ENCODE peak calls at places on chromosomes 13 and 19, in nine cellular contexts. Y is ascending aorta; A is fibroblast of the aortic adventitia; K is mucosa of descending colon; X is A549; O is fibroblast of lung; M is esophagus squamous epithelium; V is right lobe of liver; H is CD8-positive, alpha-beta T cell. B is an unnamed sample.

GRCh38 chr13:112952759-112953541 is 16.1 kb upstream of the MCF2L start:
- DNase-seq in O (no peak), A (no peak), V (peak; percentile 76), H (no peak), K (no peak), Y (no peak), X (no peak), M (no peak), B (no peak)

GRCh38 chr13:21616205-21616604 is 12.2 kb upstream of the MICU2 start:
- DNase-seq in K (no peak), A (no peak), M (no peak), O (no peak), V (no peak), H (no peak), X (no peak), Y (no peak), B (no peak)

GRCh38 chr19:12596927-12597548 is 13.6 kb downstream of the ZNF490 start:
- DNase-seq in O (no peak), M (no peak), H (no peak), K (no peak), Y (no peak), V (peak; percentile 89), X (no peak), A (no peak), B (no peak)

GRCh38 chr19:5360003-5360820 is 19.6 kb upstream of the PTPRS start:
- DNase-seq in K (no peak), X (no peak), M (no peak), A (no peak), O (peak; percentile 64), H (no peak), Y (no peak), V (no peak), B (no peak)

GRCh38 chr13:51858433-51859247 is 3.1 kb upstream of the CCDC70 start:
- DNase-seq in O (no peak), M (no peak), Y (no peak), H (no peak), X (peak; percentile 14), A (no peak), V (no peak), K (no peak), B (no peak)

GRCh38 chr19:43372462-43372861 is 19.0 kb downstream of the CD177 start:
- DNase-seq in H (no peak), K (no peak), X (no peak), V (no peak), Y (no peak), M (no peak), A (no peak), O (peak; percentile 6), B (no peak)

GRCh38 chr13:34863360-34864135 is 78.5 kb upstream of the NBEA start:
- DNase-seq in H (no peak), Y (no peak), K (no peak), O (peak; percentile 95), M (no peak), X (peak; percentile 48), A (peak; percentile 53), V (no peak), B (no peak)

GRCh38 chr19:22609630-22610029 is 24.5 kb upstream of the ZNF492 start:
- DNase-seq in X (no peak), V (no peak), Y (peak; percentile 35), M (no peak), H (no peak), O (no peak), K (no peak), A (no peak), B (no peak)

GRCh38 chr13:113216165-113217056 is 7.0 kb downstream of the CUL4A start:
- DNase-seq in Y (peak; percentile 56), M (no peak), A (peak; percentile 73), K (no peak), H (no peak), V (no peak), O (peak; percentile 84), X (no peak), B (no peak)

GRCh38 chr13:50577806-50578205 is 265.7 kb downstream of the DLEU7 start:
- DNase-seq in V (no peak), A (no peak), M (no peak), X (no peak), O (no peak), Y (no peak), H (no peak), K (no peak), B (no peak)

GRCh38 chr13:50576156-50576555 is 267.3 kb downstream of the DLEU7 start:
- DNase-seq in X (no peak), O (no peak), Y (no peak), M (no peak), K (peak; percentile 80), A (no peak), V (peak; percentile 82), H (no peak), B (no peak)

GRCh38 chr13:50584856-50585580 is 258.5 kb downstream of the DLEU7 start:
- DNase-seq in Y (no peak), K (no peak), M (no peak), V (no peak), A (no peak), O (no peak), X (no peak), H (no peak), B (no peak)

GRCh38 chr13:50581586-50582196 is 261.8 kb downstream of the DLEU7 start:
- DNase-seq in Y (no peak), O (no peak), X (no peak), A (no peak), K (no peak), H (no peak), V (no peak), M (no peak), B (no peak)

GRCh38 chr13:50580684-50581305 is 262.7 kb downstream of the DLEU7 start:
- DNase-seq in V (no peak), A (peak; percentile 91), K (no peak), H (no peak), M (no peak), X (no peak), Y (no peak), O (peak; percentile 98), B (no peak)
- TF ChIP-seq CTCF in V (no peak), A (peak; percentile 34), K (no peak), H (no peak), M (no peak), X (no peak), Y (no peak), O (peak; percentile 21), B (no peak)

GRCh38 chr19:3531716-3532115 is 7.3 kb upstream of the TEKTIP1 start:
- DNase-seq in A (no peak), O (no peak), K (no peak), V (no peak), Y (no peak), M (no peak), X (no peak), H (no peak), B (no peak)

GRCh38 chr19:3530389-3530788 is 8.6 kb upstream of the TEKTIP1 start:
- DNase-seq in X (no peak), H (no peak), A (no peak), M (no peak), O (no peak), V (no peak), Y (no peak), K (no peak), B (no peak)

GRCh38 chr19:3533020-3533408 is 6.0 kb upstream of the TEKTIP1 start:
- DNase-seq in A (no peak), M (no peak), O (no peak), X (no peak), Y (no peak), K (no peak), V (no peak), H (no peak), B (no peak)

GRCh38 chr19:3533563-3534216 is 5.3 kb upstream of the TEKTIP1 start:
- DNase-seq in V (no peak), A (no peak), O (no peak), K (no peak), Y (no peak), H (no peak), X (no peak), M (no peak), B (no peak)

DNA sequence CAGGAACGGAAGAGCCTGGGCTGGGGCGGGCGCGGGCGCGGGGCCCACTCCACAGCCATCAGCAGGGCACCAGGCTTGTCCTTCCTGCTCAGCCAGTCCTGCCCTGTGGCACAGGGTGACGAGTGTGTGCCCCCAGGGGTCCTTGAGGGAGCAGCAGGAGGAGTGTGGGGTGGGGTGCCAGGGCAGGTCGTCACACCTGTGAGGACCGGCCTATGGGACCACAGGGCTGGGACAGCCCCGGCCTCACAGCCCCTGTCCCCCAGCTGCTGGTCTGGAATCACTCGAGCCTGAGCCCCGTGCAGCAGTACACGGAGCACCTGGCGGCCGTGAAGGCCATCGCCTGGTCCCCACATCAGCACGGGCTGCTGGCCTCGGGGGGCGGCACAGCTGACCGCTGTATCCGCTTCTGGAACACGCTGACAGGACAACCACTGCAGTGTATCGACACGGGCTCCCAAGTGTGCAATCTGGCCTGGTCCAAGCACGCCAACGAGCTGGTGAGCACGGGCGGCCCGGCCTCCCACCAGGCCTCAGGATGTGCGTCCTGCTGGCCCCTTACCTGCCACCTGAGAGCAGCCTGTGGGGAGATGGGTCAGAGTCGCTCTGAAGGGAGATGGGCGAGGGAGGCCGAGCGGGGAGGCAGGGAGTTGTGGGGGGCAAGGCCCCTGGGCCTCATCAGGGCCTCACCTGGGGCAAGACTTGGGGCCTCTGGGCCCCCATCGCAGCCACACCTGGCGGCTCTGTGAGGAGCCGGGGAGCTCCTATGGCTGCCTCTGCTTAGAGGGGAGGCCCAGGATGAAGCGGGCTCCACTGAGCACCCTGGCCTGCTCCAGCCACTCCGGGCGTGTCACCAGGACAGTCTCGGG is 6.6 kb upstream of the TEKTIP1 start:
- DNase-seq in M (no peak), O (no peak), V (no peak), K (no peak), H (no peak), A (no peak), X (no peak), Y (no peak), B (no peak)
- H3K4me3 ChIP-seq in M (no peak overlapping the region), O (no peak overlapping the region), V (no peak overlapping the region), K (no peak overlapping the region), H (no peak overlapping the region), A (no peak overlapping the region), X (no peak overlapping the region), Y (no peak overlapping the region), B (no peak overlapping the region)

GRCh38 chr19:33616857-33617256 is 4.9 kb upstream of the CHST8 start:
- DNase-seq in V (no peak), M (no peak), O (no peak), Y (no peak), X (no peak), A (no peak), H (no peak), K (no peak), B (no peak)
- TF ChIP-seq CTCF in V (no peak), M (no peak), O (no peak), Y (no peak), X (no peak), A (no peak), H (no peak), K (no peak), B (no peak)

DNA sequence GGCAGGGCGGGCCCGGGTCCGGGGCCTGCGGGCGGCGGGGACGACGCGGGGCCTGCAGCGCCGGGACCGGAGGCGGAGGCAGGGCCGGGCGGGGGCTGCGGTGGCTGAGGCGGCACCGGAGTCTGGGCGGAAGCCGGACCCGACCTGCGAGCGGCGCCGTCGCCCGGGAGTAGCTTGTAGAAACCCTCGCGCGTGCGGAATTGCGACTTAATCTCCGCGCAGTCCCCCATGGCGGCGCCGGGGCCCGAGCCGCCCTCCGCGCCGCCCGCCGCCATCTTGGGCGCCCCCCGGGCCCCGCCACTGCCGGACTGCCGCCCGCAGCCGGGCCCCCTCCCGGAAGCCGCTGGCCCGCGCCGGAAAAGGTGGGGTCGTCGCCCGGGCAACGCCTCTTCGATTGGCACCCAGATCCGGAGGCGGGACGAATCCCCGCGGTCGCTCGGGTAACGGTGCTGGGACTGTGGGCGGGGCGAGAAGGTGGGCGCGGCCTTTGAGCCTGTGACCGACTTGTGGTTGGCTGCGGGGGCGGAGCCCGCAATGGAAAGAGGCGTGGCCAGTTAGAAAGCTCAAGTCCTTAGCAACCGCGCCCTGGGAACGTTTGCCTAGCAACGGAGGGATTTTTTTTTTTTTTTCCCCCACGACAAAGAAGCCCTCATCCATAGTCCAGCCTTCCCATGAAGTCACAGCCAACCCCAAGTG is at the start of gene DMWD:
- DNase-seq in A (peak; percentile 98), M (peak; percentile 84), V (peak; percentile 100), O (peak; percentile 95), K (peak; percentile 100), H (peak; percentile 99), Y (peak; percentile 100), X (peak; percentile 90), B (peak; percentile 99)
- H3K4me3 ChIP-seq in A (peak within 1 kb of the TSS; percentile 93), M (peak within 1 kb of the TSS; percentile 44), V (peak within 1 kb of the TSS; percentile 54), O (peak within 1 kb of the TSS; percentile 97), K (peak within 1 kb of the TSS; percentile 64), H (peak within 1 kb of the TSS; percentile 55), Y (peak within 1 kb of the TSS; percentile 87), X (peak within 1 kb of the TSS; percentile 97), B (peak within 1 kb of the TSS; percentile 87)

B was measured in GM06990.